ENCODE peak calls at places on chromosomes 16 and 17, in seven cellular contexts. One of them, this sample, is unnamed.

GRCh38 chr17:70276931-70277330 is 107.6 kb downstream of the KCNJ2 start:
- DNase-seq in DMS79 treated with DMSO at 0.1 percent for 48 hours: no peak
- DNase-seq in fibroblast of mammary gland: peak
- DNase-seq in T1000: no peak
- DNase-seq in lower leg skin: no peak
- DNase-seq in H1: no peak
- DNase-seq in tibial nerve: no peak
- DNase-seq in this sample: no peak

GRCh38 chr16:68800257-68800875 is 43.0 kb upstream of the TANGO6 start:
- DNase-seq in fibroblast of mammary gland: peak
- DNase-seq in DMS79 treated with DMSO at 0.1 percent for 48 hours: peak
- DNase-seq in T1000: peak
- DNase-seq in H1: peak
- DNase-seq in tibial nerve: peak
- DNase-seq in lower leg skin: peak
- DNase-seq in this sample: peak

GRCh38 chr17:142876-143784 is 5.8 kb downstream of the SCGB1C2 start:
- DNase-seq in lower leg skin: peak
- DNase-seq in T1000: no peak
- DNase-seq in H1: no peak
- DNase-seq in tibial nerve: no peak
- DNase-seq in DMS79 treated with DMSO at 0.1 percent for 48 hours: no peak
- DNase-seq in fibroblast of mammary gland: no peak
- DNase-seq in this sample: no peak

GRCh38 chr16:425740-426114 is 278 bp downstream of the RAB11FIP3 start:
- DNase-seq in T1000: peak
- DNase-seq in tibial nerve: no peak
- DNase-seq in H1: no peak
- DNase-seq in lower leg skin: no peak
- DNase-seq in fibroblast of mammary gland: no peak
- DNase-seq in DMS79 treated with DMSO at 0.1 percent for 48 hours: no peak
- DNase-seq in this sample: no peak

GRCh38 chr16:1494711-1495110 is 1.6 kb downstream of the TELO2 start:
- DNase-seq in tibial nerve: no peak
- DNase-seq in H1: no peak
- DNase-seq in fibroblast of mammary gland: peak
- DNase-seq in lower leg skin: no peak
- DNase-seq in DMS79 treated with DMSO at 0.1 percent for 48 hours: no peak
- DNase-seq in T1000: no peak
- DNase-seq in this sample: no peak

GRCh38 chr16:48105456-48105855 is 50.3 kb downstream of the ABCC12 start:
- DNase-seq in DMS79 treated with DMSO at 0.1 percent for 48 hours: no peak
- DNase-seq in T1000: no peak
- DNase-seq in H1: no peak
- DNase-seq in tibial nerve: no peak
- DNase-seq in fibroblast of mammary gland: peak
- DNase-seq in lower leg skin: no peak
- DNase-seq in this sample: no peak

GRCh38 chr17:37801131-37801530 is 56.3 kb upstream of the HNF1B start:
- DNase-seq in H1: no peak
- DNase-seq in DMS79 treated with DMSO at 0.1 percent for 48 hours: no peak
- DNase-seq in T1000: no peak
- DNase-seq in tibial nerve: no peak
- DNase-seq in fibroblast of mammary gland: no peak
- DNase-seq in lower leg skin: no peak
- DNase-seq in this sample: no peak

GRCh38 chr16:75660726-75661302 is 13.2 kb downstream of the TERF2IP start:
- DNase-seq in H1: no peak
- DNase-seq in lower leg skin: no peak
- DNase-seq in tibial nerve: no peak
- DNase-seq in fibroblast of mammary gland: no peak
- DNase-seq in T1000: no peak
- DNase-seq in DMS79 treated with DMSO at 0.1 percent for 48 hours: no peak
- DNase-seq in this sample: no peak

GRCh38 chr16:14333361-14333760 is 262.2 kb downstream of the MRTFB start:
- DNase-seq in T1000: no peak
- DNase-seq in fibroblast of mammary gland: no peak
- DNase-seq in lower leg skin: no peak
- DNase-seq in DMS79 treated with DMSO at 0.1 percent for 48 hours: no peak
- DNase-seq in H1: no peak
- DNase-seq in tibial nerve: no peak
- DNase-seq in this sample: no peak

GRCh38 chr17:1072551-1072961 is 75.6 kb downstream of the TIMM22 start:
- DNase-seq in fibroblast of mammary gland: no peak
- DNase-seq in tibial nerve: no peak
- DNase-seq in DMS79 treated with DMSO at 0.1 percent for 48 hours: no peak
- DNase-seq in T1000: no peak
- DNase-seq in lower leg skin: no peak
- DNase-seq in H1: no peak
- DNase-seq in this sample: no peak

GRCh38 chr17:3683054-3683511 is 12.9 kb downstream of the P2RX5 start:
- DNase-seq in tibial nerve: no peak
- DNase-seq in T1000: no peak
- DNase-seq in fibroblast of mammary gland: peak
- DNase-seq in lower leg skin: no peak
- DNase-seq in H1: peak
- DNase-seq in DMS79 treated with DMSO at 0.1 percent for 48 hours: no peak
- DNase-seq in this sample: no peak

GRCh38 chr16:69836252-69836651 is 74.1 kb downstream of the WWP2 start:
- DNase-seq in tibial nerve: no peak
- DNase-seq in fibroblast of mammary gland: no peak
- DNase-seq in DMS79 treated with DMSO at 0.1 percent for 48 hours: no peak
- DNase-seq in H1: no peak
- DNase-seq in T1000: no peak
- DNase-seq in lower leg skin: no peak
- DNase-seq in this sample: no peak

GRCh38 chr17:38824899-38825761 is at the start of gene CWC25:
- DNase-seq in H1: peak
- DNase-seq in lower leg skin: peak
- DNase-seq in T1000: peak
- DNase-seq in DMS79 treated with DMSO at 0.1 percent for 48 hours: peak
- DNase-seq in fibroblast of mammary gland: peak
- DNase-seq in tibial nerve: peak
- DNase-seq in this sample: peak

GRCh38 chr17:43931062-43931571 is 11.2 kb downstream of the PPY start:
- DNase-seq in T1000: no peak
- DNase-seq in tibial nerve: no peak
- DNase-seq in H1: no peak
- DNase-seq in lower leg skin: no peak
- DNase-seq in fibroblast of mammary gland: no peak
- DNase-seq in DMS79 treated with DMSO at 0.1 percent for 48 hours: no peak
- DNase-seq in this sample: no peak

GRCh38 chr17:65902831-65903549 is 288.9 kb downstream of the CEP112 start:
- DNase-seq in DMS79 treated with DMSO at 0.1 percent for 48 hours: no peak
- DNase-seq in lower leg skin: no peak
- DNase-seq in H1: no peak
- DNase-seq in tibial nerve: no peak
- DNase-seq in fibroblast of mammary gland: no peak
- DNase-seq in T1000: no peak
- DNase-seq in this sample: no peak

GRCh38 chr17:15350777-15351486 is 9.5 kb upstream of the TEKT3 start:
- DNase-seq in fibroblast of mammary gland: no peak
- DNase-seq in lower leg skin: peak
- DNase-seq in H1: no peak
- DNase-seq in tibial nerve: no peak
- DNase-seq in DMS79 treated with DMSO at 0.1 percent for 48 hours: no peak
- DNase-seq in T1000: no peak
- DNase-seq in this sample: no peak

GRCh38 chr16:86834451-86835035 is 256.2 kb downstream of the FOXL1 start:
- DNase-seq in fibroblast of mammary gland: peak
- DNase-seq in tibial nerve: no peak
- DNase-seq in H1: peak
- DNase-seq in DMS79 treated with DMSO at 0.1 percent for 48 hours: no peak
- DNase-seq in lower leg skin: no peak
- DNase-seq in T1000: no peak
- DNase-seq in this sample: no peak